ENCODE peak calls at places on chromosomes 13 and 19, in ten cellular contexts. Q is CD4-positive, alpha-beta T cell; D is fibroblast of pulmonary artery; U is WTC11; A is left ventricle myocardium inferior; I is kidney; G is epithelial cell of esophagus; F is lower leg skin; H is lower lobe of right lung; T is cardiac fibroblast. E is an unnamed sample.

GRCh38 chr19:17296278-17296677 is 6.9 kb downstream of the ABHD8 start:
- DNase-seq in U (no peak), I (no peak), F (no peak), A (no peak), T (no peak), G (peak), Q (no peak), D (no peak), H (no peak), E (no peak)

GRCh38 chr19:16207490-16208025 is 9.8 kb downstream of the AP1M1 start:
- DNase-seq in T (no peak), G (no peak), A (no peak), U (peak), H (no peak), D (no peak), Q (no peak), I (no peak), F (no peak), E (no peak)

GRCh38 chr19:42132030-42132628 is at the start of gene POU2F2:
- DNase-seq in A (peak), F (no peak), Q (peak), H (peak), T (no peak), G (peak), I (peak), D (no peak), U (peak), E (no peak)

GRCh38 chr19:49301165-49301865 is 23.7 kb downstream of the SLC6A16 start:
- DNase-seq in G (peak), F (peak), I (peak), T (peak), U (peak), D (peak), H (peak), A (peak), Q (peak), E (peak)

GRCh38 chr19:18657590-18658365 is 20.9 kb downstream of the KLHL26 start:
- DNase-seq in Q (no peak), H (no peak), D (peak), G (no peak), F (no peak), T (peak), A (peak), U (no peak), I (peak), E (peak)

GRCh38 chr19:47637550-47637949 is 28.6 kb downstream of the BICRA start:
- DNase-seq in Q (no peak), T (peak), G (no peak), F (no peak), I (no peak), A (no peak), H (no peak), D (peak), U (no peak), E (no peak)

GRCh38 chr13:34230271-34230670 is 412.3 kb downstream of the RFC3 start:
- DNase-seq in T (no peak), Q (no peak), G (no peak), A (no peak), F (no peak), D (no peak), I (no peak), U (no peak), H (no peak), E (no peak)

GRCh38 chr13:41356788-41357187 is 45.7 kb downstream of the NAA16 start:
- DNase-seq in Q (peak), I (no peak), A (no peak), G (peak), T (no peak), F (no peak), U (no peak), D (peak), H (no peak), E (no peak)

GRCh38 chr13:48072787-48073186 is 22.1 kb downstream of the MED4 start:
- DNase-seq in H (no peak), I (no peak), A (no peak), U (no peak), T (no peak), G (no peak), F (no peak), Q (no peak), D (no peak), E (no peak)

GRCh38 chr19:3263866-3264265 is 39.4 kb downstream of the CELF5 start:
- DNase-seq in Q (no peak), G (no peak), A (no peak), H (no peak), U (no peak), I (no peak), F (no peak), T (no peak), D (no peak), E (no peak)

GRCh38 chr13:111845621-111846351 is 221.2 kb upstream of the SOX1 start:
- DNase-seq in Q (no peak), T (no peak), H (no peak), I (no peak), U (peak), F (no peak), G (no peak), A (no peak), D (no peak), E (no peak)

GRCh38 chr13:111166882-111167281 is 51.8 kb downstream of the ARHGEF7 start:
- DNase-seq in D (no peak), Q (no peak), I (no peak), A (no peak), G (no peak), H (no peak), U (no peak), T (no peak), F (no peak), E (no peak)

GRCh38 chr13:26465514-26465913 is 92.0 kb upstream of the WASF3 start:
- DNase-seq in A (peak), G (no peak), I (peak), T (peak), F (peak), Q (no peak), D (no peak), U (no peak), H (no peak), E (no peak)

GRCh38 chr19:49932041-49932451 is 2.7 kb upstream of the NUP62 start:
- DNase-seq in U (no peak), T (no peak), I (no peak), F (no peak), Q (no peak), A (no peak), G (peak), D (no peak), H (no peak), E (no peak)

GRCh38 chr19:29475469-29475868 is 50.3 kb upstream of the VSTM2B start:
- DNase-seq in Q (no peak), I (no peak), H (no peak), F (no peak), G (no peak), D (no peak), U (no peak), A (no peak), T (no peak), E (no peak)

GRCh38 chr13:106133025-106133424 is 402.4 kb downstream of the EFNB2 start:
- DNase-seq in I (no peak), F (no peak), G (peak), T (peak), D (peak), U (no peak), A (no peak), H (no peak), Q (no peak), E (no peak)

GRCh38 chr19:35360880-35361420 is 2.7 kb downstream of the FFAR3 start:
- DNase-seq in U (no peak), D (no peak), A (no peak), T (no peak), I (no peak), G (no peak), H (no peak), Q (no peak), F (no peak), E (no peak)

GRCh38 chr13:44402902-44403719 is 29.5 kb downstream of the SERP2 start:
- DNase-seq in A (no peak), D (no peak), G (peak), F (peak), H (no peak), T (no peak), Q (no peak), U (no peak), I (no peak), E (no peak)

GRCh38 chr19:30225615-30226463 is 146.3 kb upstream of the ZNF536 start:
- DNase-seq in F (no peak), G (no peak), U (no peak), D (no peak), H (no peak), T (no peak), A (no peak), I (no peak), Q (no peak), E (peak)

GRCh38 chr13:32019612-32020233 is 11.9 kb upstream of the FRY start:
- DNase-seq in U (peak), T (peak), I (no peak), F (no peak), G (peak), Q (no peak), D (peak), H (no peak), A (no peak), E (peak)

GRCh38 chr13:48983331-48983730 is 7.6 kb downstream of the FNDC3A start:
- DNase-seq in T (no peak), U (no peak), Q (no peak), I (no peak), A (no peak), D (no peak), F (no peak), H (no peak), G (no peak), E (no peak)

GRCh38 chr19:4109626-4109945 is 14.3 kb downstream of the MAP2K2 start:
- DNase-seq in Q (no peak), D (no peak), A (no peak), U (no peak), I (no peak), F (no peak), H (no peak), T (no peak), G (no peak), E (no peak)

GRCh38 chr13:33799950-33800592 is 17.9 kb upstream of the RFC3 start:
- DNase-seq in D (peak), A (no peak), T (peak), U (no peak), H (no peak), Q (no peak), F (no peak), I (no peak), G (peak), E (no peak)

GRCh38 chr13:27406178-27406939 is 18.1 kb upstream of the GTF3A start:
- DNase-seq in U (no peak), A (no peak), F (no peak), H (no peak), I (no peak), D (peak), G (peak), Q (peak), T (peak), E (no peak)

GRCh38 chr19:29810504-29810871 is 1.3 kb upstream of the CCNE1 start:
- DNase-seq in T (peak), A (no peak), D (no peak), Q (no peak), I (peak), U (no peak), H (peak), G (peak), F (no peak), E (no peak)

GRCh38 chr19:38362076-38362945 is 12.1 kb upstream of the PSMD8 start:
- DNase-seq in Q (peak), T (peak), I (peak), D (peak), F (peak), A (peak), U (peak), H (peak), G (peak), E (peak)

GRCh38 chr13:113777311-113778260 is 18.6 kb downstream of the TMEM255B start:
- DNase-seq in A (no peak), Q (no peak), G (peak), H (no peak), D (peak), U (peak), I (no peak), T (peak), F (no peak), E (peak)

GRCh38 chr19:36987091-36987490 is 71.0 kb downstream of the ZNF568 start:
- DNase-seq in F (no peak), Q (no peak), D (no peak), I (no peak), G (no peak), H (no peak), A (no peak), U (no peak), T (no peak), E (no peak)

GRCh38 chr19:50979758-50980157 is 4.0 kb downstream of the KLK7 start:
- DNase-seq in G (no peak), U (no peak), F (no peak), Q (no peak), I (no peak), D (no peak), H (no peak), T (no peak), A (no peak), E (no peak)

GRCh38 chr13:109694972-109695371 is 91.4 kb downstream of the IRS2 start:
- DNase-seq in H (no peak), F (no peak), U (no peak), D (no peak), A (no peak), T (no peak), I (no peak), G (peak), Q (no peak), E (no peak)

GRCh38 chr13:104831823-104832222 is 1703.6 kb downstream of the EFNB2 start:
- DNase-seq in D (no peak), T (no peak), F (no peak), H (no peak), A (no peak), G (no peak), U (no peak), I (no peak), Q (no peak), E (no peak)

GRCh38 chr13:33340631-33341030 is 55.1 kb upstream of the STARD13 start:
- DNase-seq in G (peak), Q (no peak), F (no peak), A (no peak), T (peak), H (no peak), I (no peak), D (peak), U (no peak), E (no peak)

GRCh38 chr19:53086949-53087348 is 16.3 kb downstream of the ZNF160 start:
- DNase-seq in D (peak), G (peak), A (peak), T (peak), H (no peak), Q (no peak), F (no peak), U (no peak), I (peak), E (no peak)

GRCh38 chr13:93218583-93218982 is 8.0 kb upstream of the GPC6 start:
- DNase-seq in T (no peak), F (no peak), I (no peak), U (no peak), H (no peak), D (no peak), Q (no peak), A (no peak), G (no peak), E (no peak)

GRCh38 chr19:18433039-18433691 is 4.8 kb downstream of the ISYNA1 start:
- DNase-seq in I (peak), G (no peak), A (no peak), Q (no peak), H (no peak), T (no peak), D (no peak), U (peak), F (no peak), E (no peak)

GRCh38 chr13:113562085-113562749 is 22.3 kb upstream of the TFDP1 start:
- DNase-seq in U (peak), F (peak), A (peak), D (peak), I (peak), H (peak), T (peak), G (peak), Q (no peak), E (peak)

GRCh38 chr13:95535243-95535642 is 17.3 kb upstream of the CLDN10 start:
- DNase-seq in U (no peak), Q (no peak), H (no peak), T (peak), G (peak), A (no peak), F (no peak), I (no peak), D (peak), E (no peak)

DNA sequence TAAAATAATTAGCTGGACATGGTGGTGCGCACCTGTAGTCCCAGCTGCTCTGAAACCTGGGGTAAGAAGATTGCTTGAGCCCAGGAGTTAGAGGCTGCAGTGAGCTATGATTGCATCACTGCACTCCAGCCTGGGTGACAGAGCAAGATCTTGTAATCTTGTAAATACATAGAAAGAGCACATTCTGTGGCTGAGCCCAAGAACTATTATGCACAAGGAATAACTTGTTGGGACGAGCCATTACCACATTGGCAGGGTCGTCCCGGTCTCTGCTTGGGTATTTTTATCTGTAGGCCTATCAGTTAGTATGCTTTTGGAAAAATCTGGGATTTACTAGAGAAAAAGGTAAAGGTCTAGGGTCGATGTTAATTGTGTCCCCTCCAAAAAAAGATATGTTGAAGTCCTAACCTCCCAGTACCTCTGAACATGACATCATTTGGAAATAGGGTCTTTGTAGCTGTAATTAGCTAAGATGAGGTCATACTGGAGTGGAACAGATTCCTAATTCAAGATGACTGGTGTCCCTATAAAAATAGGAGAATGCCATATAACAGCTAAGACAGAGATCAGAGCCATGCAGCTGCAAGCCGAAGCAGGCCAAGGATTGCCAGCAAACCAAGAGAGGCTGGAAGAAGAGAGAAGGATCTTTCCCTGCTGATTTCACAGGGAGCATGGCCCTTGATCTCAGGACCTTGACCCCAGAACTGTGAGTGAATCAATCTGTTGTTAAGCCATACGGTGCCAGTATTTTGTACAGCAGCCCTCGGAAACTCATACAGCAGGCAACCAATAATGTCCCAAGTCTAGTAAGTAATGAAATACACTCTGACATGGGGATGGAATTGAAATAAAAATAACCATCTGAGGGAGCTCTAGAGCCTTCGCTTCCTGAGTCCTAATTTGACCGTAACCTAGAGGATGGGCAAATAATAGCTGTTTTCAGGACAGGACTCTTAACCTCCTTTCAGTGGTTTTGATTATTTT is 77.0 kb downstream of the TM9SF2 start:
- DNase-seq in G (no peak), D (peak), A (no peak), F (no peak), U (no peak), H (no peak), Q (no peak), T (peak), I (peak), E (peak)
- TF ChIP-seq CTCF in G (peak), D (peak), A (peak), F (no peak), U (no peak), H (peak), Q (no peak), T (peak), I (peak), E (peak)

GRCh38 chr19:39412100-39412866 is at the start of gene PLEKHG2:
- DNase-seq in Q (peak), G (peak), D (peak), T (peak), U (peak), H (peak), F (peak), I (peak), A (peak), E (peak)
- TF ChIP-seq CTCF in Q (peak), G (peak), D (peak), T (peak), U (no peak), H (peak), F (no peak), I (peak), A (peak), E (peak)

GRCh38 chr13:36666482-36667264 is 7.1 kb upstream of the SERTM1 start:
- DNase-seq in I (no peak), H (no peak), D (no peak), U (no peak), T (no peak), G (no peak), A (no peak), Q (no peak), F (no peak), E (no peak)
- TF ChIP-seq CTCF in I (no peak), H (no peak), D (no peak), U (no peak), T (no peak), G (no peak), A (no peak), Q (no peak), F (no peak), E (no peak)

GRCh38 chr19:23075031-23075733 is 41.6 kb upstream of the ZNF730 start:
- DNase-seq in Q (no peak), I (peak), D (peak), F (peak), G (peak), U (peak), A (peak), H (peak), T (peak), E (peak)
- TF ChIP-seq CTCF in Q (no peak), I (no peak), D (no peak), F (no peak), G (no peak), U (no peak), A (no peak), H (no peak), T (no peak), E (no peak)

GRCh38 chr19:10138879-10139795 is 19.4 kb upstream of the EIF3G start:
- DNase-seq in I (no peak), A (no peak), G (no peak), T (no peak), U (no peak), D (no peak), F (no peak), Q (no peak), H (no peak), E (no peak)
- TF ChIP-seq CTCF in I (no peak), A (no peak), G (no peak), T (no peak), U (no peak), D (no peak), F (no peak), Q (no peak), H (no peak), E (no peak)

DNA sequence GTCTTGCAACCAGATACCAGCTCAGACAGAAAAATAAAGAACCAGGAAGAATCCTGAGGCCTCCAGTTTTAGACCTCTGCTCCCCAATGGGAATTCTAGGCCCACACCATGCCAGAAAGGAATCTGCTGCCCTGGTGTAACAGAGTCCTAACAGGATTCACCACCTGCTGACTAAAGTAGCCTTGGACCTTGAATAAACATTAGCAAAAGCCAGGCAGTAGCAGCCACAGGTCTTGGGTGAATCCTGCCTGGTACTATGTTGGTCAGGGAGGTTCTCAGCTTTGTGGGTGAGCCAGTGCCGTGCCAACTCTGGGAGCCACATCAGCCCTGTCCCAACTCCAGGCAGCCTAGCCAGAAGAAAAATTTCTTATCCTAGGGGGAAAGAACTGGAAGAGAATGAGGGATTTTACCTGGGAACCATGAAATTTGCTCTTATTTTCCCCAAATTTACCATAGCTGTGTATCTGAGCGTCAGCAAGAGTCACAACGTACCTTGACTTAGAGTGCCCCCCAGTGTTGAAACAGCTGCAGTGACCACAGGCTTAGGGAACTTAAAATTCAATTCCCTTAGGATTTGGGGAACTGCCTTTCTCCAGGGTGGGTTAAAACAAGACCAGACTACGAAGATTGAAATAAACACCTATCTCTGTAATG is 1895.6 kb upstream of the PRR20A start:
- DNase-seq in U (peak), H (no peak), F (no peak), G (peak), I (no peak), Q (no peak), A (no peak), T (no peak), D (no peak), E (peak)
- TF ChIP-seq CTCF in U (peak), H (no peak), F (no peak), G (peak), I (no peak), Q (no peak), A (no peak), T (no peak), D (no peak), E (peak)

GRCh38 chr13:80923907-80924306 is 583.0 kb upstream of the SPRY2 start:
- DNase-seq in I (no peak), D (peak), F (no peak), T (peak), H (no peak), A (no peak), G (peak), Q (no peak), U (peak), E (no peak)
- TF ChIP-seq CTCF in I (no peak), D (peak), F (no peak), T (no peak), H (no peak), A (peak), G (peak), Q (no peak), U (no peak), E (peak)